ENCODE peak calls at places on chromosomes 6 and 20, in seven cellular contexts. I is SW480; Z is central memory CD4-positive, alpha-beta T cell; Q is stromal cell of bone marrow; N is SJSA1; W is HFFc6; O is activated CD4-positive, alpha-beta memory T cell treated with anti-CD3 and anti-CD28 coated beads, Interleukin-2, amount 10 ng/mL, durations not matched to agents 7 days and 5 days. G is an unnamed sample.

GRCh38 chr6:156028310-156029131 is 572.9 kb upstream of the NOX3 start:
- DNase-seq in I (no peak), Z (peak), Q (no peak), N (no peak), W (peak), O (no peak), G (no peak)

GRCh38 chr6:83083476-83083875 is 16.0 kb downstream of the DOP1A start:
- DNase-seq in I (no peak), Z (no peak), Q (no peak), N (no peak), W (no peak), O (no peak), G (no peak)

GRCh38 chr6:21801786-21802610 is 208.4 kb downstream of the SOX4 start:
- DNase-seq in I (no peak), Z (no peak), Q (no peak), N (no peak), W (no peak), O (no peak), G (no peak)

GRCh38 chr20:36584018-36584481 is 10.7 kb downstream of the TGIF2 start:
- DNase-seq in I (no peak), Z (no peak), Q (no peak), N (no peak), W (no peak), O (no peak), G (no peak)

GRCh38 chr6:36545767-36546663 is 1.3 kb downstream of the STK38 start:
- DNase-seq in I (peak), Z (no peak), Q (peak), N (no peak), W (no peak), O (peak), G (no peak)

GRCh38 chr6:19289408-19289967 is 547.7 kb upstream of the ID4 start:
- DNase-seq in I (no peak), Z (no peak), Q (no peak), N (no peak), W (no peak), O (no peak), G (no peak)

GRCh38 chr20:59647271-59647670 is 42.9 kb downstream of the PHACTR3 start:
- DNase-seq in I (no peak), Z (no peak), Q (no peak), N (no peak), W (no peak), O (no peak), G (no peak)

GRCh38 chr20:63138855-63139341 is 77.0 kb downstream of the YTHDF1 start:
- DNase-seq in I (peak), Z (no peak), Q (no peak), N (no peak), W (no peak), O (no peak), G (no peak)

GRCh38 chr20:2799688-2800589 is 488 bp downstream of the CPXM1 start:
- DNase-seq in I (no peak), Z (no peak), Q (no peak), N (no peak), W (no peak), O (no peak), G (peak)